ENCODE peak calls at places on chromosome 13, in seven cellular contexts. F is IMR-90, X is ascending aorta, C is cardiac fibroblast, Y is foreskin fibroblast, K is DND-41, H is A549. Z is an unnamed sample.

GRCh38 chr13:113656831-113657671 is 947 bp downstream of the ATP4B start:
- DNase-seq in F (no peak), X (no peak), C (no peak), Y (no peak), K (no peak), H (no peak), Z (no peak)

GRCh38 chr13:78607409-78608253 is 4.3 kb upstream of the POU4F1 start:
- DNase-seq in F (no peak), X (no peak), C (no peak), Y (no peak), K (no peak), H (no peak), Z (no peak)

GRCh38 chr13:98284677-98285076 is 107.6 kb upstream of the RNF113B start:
- DNase-seq in F (no peak), X (no peak), C (no peak), Y (no peak), K (no peak), H (no peak), Z (no peak)

GRCh38 chr13:28494861-28495585 is at the start of gene FLT1:
- DNase-seq in F (peak), X (no peak), C (peak), Y (peak), K (peak), H (no peak), Z (no peak)

GRCh38 chr13:67200183-67200582 is 30.0 kb downstream of the PCDH9 start:
- DNase-seq in F (no peak), X (no peak), C (no peak), Y (no peak), K (no peak), H (no peak), Z (no peak)

GRCh38 chr13:24747248-24748151 is 16.5 kb upstream of the RNF17 start:
- DNase-seq in F (no peak), X (no peak), C (peak), Y (peak), K (no peak), H (no peak), Z (no peak)

GRCh38 chr13:113446488-113446854 is 6.8 kb downstream of the ADPRHL1 start:
- DNase-seq in F (no peak), X (no peak), C (no peak), Y (no peak), K (no peak), H (no peak), Z (no peak)

GRCh38 chr13:110799246-110800236 is 86.0 kb downstream of the ING1 start:
- DNase-seq in F (peak), X (no peak), C (peak), Y (peak), K (no peak), H (no peak), Z (no peak)

GRCh38 chr13:45258339-45258685 is 57.5 kb upstream of the KCTD4 start:
- DNase-seq in F (no peak), X (no peak), C (no peak), Y (no peak), K (no peak), H (no peak), Z (no peak)

GRCh38 chr13:81153478-81153877 is 812.6 kb upstream of the SPRY2 start:
- DNase-seq in F (no peak), X (no peak), C (no peak), Y (no peak), K (no peak), H (no peak), Z (no peak)

GRCh38 chr13:82292334-82292733 is 1589.9 kb downstream of the SLITRK1 start:
- DNase-seq in F (no peak), X (no peak), C (no peak), Y (no peak), K (no peak), H (no peak), Z (no peak)

GRCh38 chr13:37074703-37075102 is 15.2 kb upstream of the SUPT20H start:
- DNase-seq in F (peak), X (no peak), C (peak), Y (peak), K (no peak), H (no peak), Z (no peak)

GRCh38 chr13:104571161-104571889 is 1505.1 kb upstream of the SLC10A2 start:
- DNase-seq in F (peak), X (peak), C (peak), Y (peak), K (peak), H (peak), Z (peak)

GRCh38 chr13:95267662-95268369 is 33.4 kb downstream of the ABCC4 start:
- DNase-seq in F (peak), X (no peak), C (peak), Y (peak), K (no peak), H (peak), Z (peak)

GRCh38 chr13:63840551-63841421 is 2425.1 kb upstream of the PCDH20 start:
- DNase-seq in F (no peak), X (no peak), C (no peak), Y (no peak), K (no peak), H (no peak), Z (no peak)

GRCh38 chr13:98796798-98797197 is 44.3 kb upstream of the SLC15A1 start:
- DNase-seq in F (no peak), X (no peak), C (no peak), Y (no peak), K (no peak), H (no peak), Z (no peak)

GRCh38 chr13:27975579-27976361 is 6.7 kb upstream of the CDX2 start:
- DNase-seq in F (no peak), X (no peak), C (no peak), Y (no peak), K (no peak), H (no peak), Z (no peak)

GRCh38 chr13:113448885-113449692 is 4.2 kb downstream of the ADPRHL1 start:
- DNase-seq in F (no peak), X (no peak), C (peak), Y (no peak), K (no peak), H (peak), Z (peak)

GRCh38 chr13:20198781-20199180 is 6.0 kb upstream of the GJB2 start:
- DNase-seq in F (no peak), X (no peak), C (no peak), Y (no peak), K (no peak), H (no peak), Z (no peak)

GRCh38 chr13:85543144-85543543 is 256.1 kb downstream of the SLITRK6 start:
- DNase-seq in F (no peak), X (no peak), C (no peak), Y (peak), K (peak), H (no peak), Z (peak)

GRCh38 chr13:34064456-34065205 is 246.7 kb downstream of the RFC3 start:
- DNase-seq in F (no peak), X (no peak), C (peak), Y (no peak), K (no peak), H (no peak), Z (no peak)

GRCh38 chr13:34153428-34154180 is 335.7 kb downstream of the RFC3 start:
- DNase-seq in F (no peak), X (no peak), C (no peak), Y (no peak), K (no peak), H (no peak), Z (no peak)

GRCh38 chr13:59665736-59666135 is 498.0 kb downstream of the DIAPH3 start:
- DNase-seq in F (peak), X (no peak), C (no peak), Y (no peak), K (no peak), H (no peak), Z (no peak)

GRCh38 chr13:34805347-34805746 is 136.7 kb upstream of the NBEA start:
- DNase-seq in F (no peak), X (no peak), C (no peak), Y (peak), K (no peak), H (no peak), Z (no peak)

GRCh38 chr13:48424212-48424611 is 11.3 kb upstream of the LPAR6 start:
- DNase-seq in F (no peak), X (no peak), C (no peak), Y (no peak), K (no peak), H (no peak), Z (no peak)

GRCh38 chr13:42041017-42041683 is 7.3 kb upstream of the DGKH start:
- DNase-seq in F (peak), X (no peak), C (peak), Y (peak), K (peak), H (peak), Z (no peak)

GRCh38 chr13:26502826-26503225 is 54.7 kb upstream of the WASF3 start:
- DNase-seq in F (peak), X (peak), C (peak), Y (peak), K (no peak), H (no peak), Z (no peak)

DNA sequence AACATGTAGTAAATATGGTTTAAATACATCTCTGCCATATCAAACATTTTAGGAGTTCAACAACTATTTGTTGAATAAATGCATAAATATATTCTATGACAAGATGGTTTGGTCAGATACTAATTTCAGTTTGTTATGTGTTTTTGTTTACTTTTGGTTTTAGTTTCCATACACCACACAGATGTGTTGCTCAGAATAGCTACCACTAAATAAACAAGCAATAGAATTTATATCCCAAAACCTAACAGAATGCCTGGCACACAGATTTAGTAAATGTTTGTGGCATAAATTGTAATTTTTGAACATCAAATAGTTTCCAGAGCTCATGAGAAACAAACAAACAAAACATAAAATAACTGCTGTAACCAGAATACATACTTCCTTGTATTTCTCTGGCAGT is 126.8 kb upstream of the ATXN8OS start:
- DNase-seq in F (no peak), X (no peak), C (no peak), Y (no peak), K (no peak), H (no peak), Z (peak)
- TF ChIP-seq CTCF in F (no peak), X (no peak), C (no peak), Y (no peak), K (no peak), H (no peak), Z (no peak)

DNA sequence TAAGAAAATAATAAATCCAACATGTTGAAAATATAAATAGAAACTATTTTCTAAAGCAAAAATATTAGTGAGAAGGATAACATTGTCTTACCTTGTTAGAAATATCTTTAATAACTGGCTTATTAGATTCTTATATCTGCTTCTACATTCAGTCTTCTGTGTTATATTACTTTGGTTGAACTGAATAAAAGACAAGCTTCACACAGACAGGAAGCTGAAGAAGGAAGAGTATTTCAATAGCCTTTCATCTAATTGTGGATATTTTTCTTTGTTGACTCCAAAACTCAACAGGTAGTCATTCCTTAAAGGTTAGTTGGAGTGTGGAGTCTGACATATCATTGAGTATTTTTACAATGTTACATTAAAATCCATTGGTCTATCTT is 10.9 kb downstream of the SETDB2 start:
- DNase-seq in F (no peak), X (no peak), C (no peak), Y (no peak), K (no peak), H (no peak), Z (no peak)
- H3K4me3 ChIP-seq in F (no peak), X (no peak), C (no peak), Y (peak), K (no peak), H (no peak), Z (no peak)

GRCh38 chr13:108897955-108898354 is 268.5 kb downstream of the MYO16 start:
- DNase-seq in F (peak), X (no peak), C (peak), Y (no peak), K (no peak), H (no peak), Z (no peak)

GRCh38 chr13:108895220-108895704 is 265.9 kb downstream of the MYO16 start:
- DNase-seq in F (peak), X (no peak), C (peak), Y (peak), K (no peak), H (no peak), Z (peak)
- TF ChIP-seq CTCF in F (peak), X (peak), C (peak), Y (peak), K (peak), H (peak), Z (peak)

GRCh38 chr13:40475617-40476016 is 190.8 kb downstream of the FOXO1 start:
- DNase-seq in F (no peak), X (no peak), C (no peak), Y (no peak), K (no peak), H (no peak), Z (no peak)

GRCh38 chr13:40478775-40479174 is 187.7 kb downstream of the FOXO1 start:
- DNase-seq in F (no peak), X (no peak), C (no peak), Y (no peak), K (no peak), H (no peak), Z (no peak)

GRCh38 chr13:40477623-40478608 is 188.5 kb downstream of the FOXO1 start:
- DNase-seq in F (no peak), X (no peak), C (peak), Y (no peak), K (no peak), H (no peak), Z (peak)

GRCh38 chr13:40479196-40479845 is 187.1 kb downstream of the FOXO1 start:
- DNase-seq in F (no peak), X (no peak), C (no peak), Y (no peak), K (no peak), H (no peak), Z (no peak)

GRCh38 chr13:40476175-40476958 is 190.1 kb downstream of the FOXO1 start:
- DNase-seq in F (no peak), X (no peak), C (peak), Y (peak), K (no peak), H (no peak), Z (peak)
- H3K4me3 ChIP-seq in F (no peak), X (no peak), C (no peak), Y (no peak), K (no peak), H (no peak), Z (no peak)

DNA sequence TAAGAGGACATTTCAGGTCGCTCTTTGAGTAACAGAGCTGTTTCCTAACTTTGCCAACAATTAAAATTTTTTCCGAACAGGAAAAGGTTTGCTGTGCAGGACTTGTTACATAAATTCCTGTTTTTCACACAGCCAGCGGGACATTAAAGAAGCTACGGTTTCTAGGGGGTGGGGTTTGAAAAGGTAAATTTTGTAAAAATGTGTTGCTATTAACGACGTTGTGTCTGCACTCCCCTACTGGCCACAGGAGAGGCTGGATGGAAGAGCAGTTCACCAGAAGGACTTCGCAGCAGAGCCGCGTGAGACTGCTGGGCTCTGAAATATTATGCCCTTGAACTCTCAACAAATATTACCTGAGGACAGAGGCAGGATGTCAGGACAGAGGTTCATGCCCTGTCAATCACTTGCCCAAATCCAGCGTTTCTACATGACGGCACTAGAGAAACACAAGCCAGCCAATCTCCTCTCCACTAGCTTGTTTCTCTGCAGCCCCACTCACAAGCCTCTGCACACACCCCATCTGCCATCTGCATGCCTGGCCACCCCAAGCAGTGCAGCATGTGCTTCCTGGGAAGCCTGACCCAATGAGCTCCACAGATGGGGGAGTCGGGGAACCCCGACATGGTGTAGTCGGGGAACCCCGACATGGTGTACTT is 102.0 kb downstream of the FOXO1 start:
- DNase-seq in F (no peak), X (no peak), C (no peak), Y (no peak), K (no peak), H (no peak), Z (no peak)
- TF ChIP-seq CTCF in F (no peak), X (peak), C (peak), Y (no peak), K (no peak), H (no peak), Z (no peak)

DNA sequence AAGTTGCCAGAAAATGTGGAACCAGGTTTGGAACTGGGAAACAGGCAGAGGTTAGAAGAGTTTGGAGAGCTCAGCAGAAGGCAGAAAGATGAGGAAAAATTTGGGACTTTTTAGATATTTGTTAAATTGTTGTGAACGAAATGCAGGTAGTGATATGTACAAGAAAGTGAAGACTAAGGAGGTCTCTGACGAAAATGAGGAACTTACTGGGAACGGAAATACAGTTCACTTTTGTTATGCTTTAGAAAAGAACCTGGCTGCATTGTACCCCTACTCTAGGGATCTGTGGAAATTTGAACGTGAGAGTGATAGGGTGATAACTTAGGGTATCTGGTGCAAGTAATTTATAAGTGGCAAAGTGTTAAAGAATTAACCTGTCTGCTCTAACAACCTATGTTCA is 632.4 kb downstream of the SLITRK5 start:
- DNase-seq in F (no peak), X (no peak), C (no peak), Y (no peak), K (no peak), H (no peak), Z (no peak)
- H3K4me3 ChIP-seq in F (no peak), X (no peak), C (no peak), Y (no peak), K (no peak), H (no peak), Z (no peak)

DNA sequence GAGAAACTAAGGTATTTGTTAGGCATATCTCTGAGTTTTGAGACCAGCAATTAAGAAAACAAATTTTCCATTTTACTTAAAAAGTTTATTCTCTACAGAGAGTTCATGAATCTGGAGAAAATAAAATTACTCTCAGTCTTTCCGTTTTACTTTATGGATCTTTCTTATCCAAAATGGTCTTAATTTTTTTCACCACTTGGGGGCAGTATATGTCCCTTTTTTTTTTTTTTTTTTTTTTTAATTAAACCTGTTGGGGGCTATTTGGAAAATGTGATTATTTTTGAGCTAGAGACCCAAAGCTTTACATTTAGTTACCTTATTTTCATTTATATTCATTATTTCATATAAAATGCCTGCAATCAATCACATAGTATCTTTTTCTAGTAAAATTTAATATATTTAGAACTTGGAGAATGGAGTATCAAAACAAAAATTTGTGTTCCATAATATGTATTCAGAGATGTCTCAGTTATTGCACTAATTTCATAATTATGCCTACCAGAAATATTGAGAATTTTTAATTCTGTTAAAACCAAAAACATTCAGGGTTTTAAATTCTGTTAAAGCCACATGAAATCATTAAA is 27.1 kb downstream of the PIBF1 start:
- DNase-seq in F (peak), X (no peak), C (peak), Y (peak), K (no peak), H (no peak), Z (no peak)
- TF ChIP-seq CTCF in F (peak), X (no peak), C (peak), Y (peak), K (peak), H (peak), Z (no peak)